ENCODE peak calls at places on chromosomes 6 and 20, in ten cellular contexts. One of them, this sample, is unnamed.

GRCh38 chr6:143536461-143536865 is 24.9 kb upstream of the FUCA2 start:
- DNase-seq in LoVo: peak; percentile 34
- DNase-seq in Karpas-422: no peak
- DNase-seq in cardiac muscle cell: peak; percentile 46
- DNase-seq in M059J: peak; percentile 65
- DNase-seq in activated T-cell treated with anti-CD3 and anti-CD28 coated beads, Interleukin-2, amount 50 U/mL, for 4 hours: peak; percentile 27
- DNase-seq in colonic mucosa: peak; percentile 65
- DNase-seq in right atrium auricular region: no peak
- DNase-seq in CD4-positive, alpha-beta T cell: peak; percentile 35
- DNase-seq in iris pigment epithelial cell: peak; percentile 32
- DNase-seq in this sample: peak; percentile 75

GRCh38 chr20:25277051-25277801 is 29.3 kb downstream of the PYGB start:
- DNase-seq in activated T-cell treated with anti-CD3 and anti-CD28 coated beads, Interleukin-2, amount 50 U/mL, for 4 hours: no peak
- DNase-seq in CD4-positive, alpha-beta T cell: no peak
- DNase-seq in M059J: no peak
- DNase-seq in iris pigment epithelial cell: no peak
- DNase-seq in right atrium auricular region: no peak
- DNase-seq in LoVo: no peak
- DNase-seq in colonic mucosa: no peak
- DNase-seq in cardiac muscle cell: no peak
- DNase-seq in Karpas-422: no peak
- DNase-seq in this sample: peak; percentile 2

GRCh38 chr6:33740794-33741193 is 5.9 kb downstream of the IP6K3 start:
- DNase-seq in LoVo: no peak
- DNase-seq in iris pigment epithelial cell: no peak
- DNase-seq in M059J: no peak
- DNase-seq in CD4-positive, alpha-beta T cell: no peak
- DNase-seq in right atrium auricular region: no peak
- DNase-seq in Karpas-422: no peak
- DNase-seq in colonic mucosa: no peak
- DNase-seq in activated T-cell treated with anti-CD3 and anti-CD28 coated beads, Interleukin-2, amount 50 U/mL, for 4 hours: no peak
- DNase-seq in cardiac muscle cell: no peak
- DNase-seq in this sample: no peak

GRCh38 chr6:128521302-128521632 is 868 bp upstream of the PTPRK start:
- DNase-seq in M059J: no peak
- DNase-seq in colonic mucosa: no peak
- DNase-seq in CD4-positive, alpha-beta T cell: no peak
- DNase-seq in LoVo: no peak
- DNase-seq in activated T-cell treated with anti-CD3 and anti-CD28 coated beads, Interleukin-2, amount 50 U/mL, for 4 hours: no peak
- DNase-seq in right atrium auricular region: no peak
- DNase-seq in iris pigment epithelial cell: peak; percentile 65
- DNase-seq in Karpas-422: no peak
- DNase-seq in cardiac muscle cell: peak; percentile 55
- DNase-seq in this sample: no peak

GRCh38 chr20:60065741-60066437 is 107.7 kb downstream of the CDH26 start:
- DNase-seq in LoVo: no peak
- DNase-seq in M059J: no peak
- DNase-seq in Karpas-422: no peak
- DNase-seq in CD4-positive, alpha-beta T cell: no peak
- DNase-seq in iris pigment epithelial cell: no peak
- DNase-seq in right atrium auricular region: no peak
- DNase-seq in activated T-cell treated with anti-CD3 and anti-CD28 coated beads, Interleukin-2, amount 50 U/mL, for 4 hours: no peak
- DNase-seq in cardiac muscle cell: no peak
- DNase-seq in colonic mucosa: no peak
- DNase-seq in this sample: no peak

GRCh38 chr6:162409986-162410715 is 317.4 kb downstream of the PRKN start:
- DNase-seq in cardiac muscle cell: no peak
- DNase-seq in activated T-cell treated with anti-CD3 and anti-CD28 coated beads, Interleukin-2, amount 50 U/mL, for 4 hours: no peak
- DNase-seq in iris pigment epithelial cell: no peak
- DNase-seq in right atrium auricular region: no peak
- DNase-seq in colonic mucosa: no peak
- DNase-seq in Karpas-422: no peak
- DNase-seq in M059J: no peak
- DNase-seq in CD4-positive, alpha-beta T cell: no peak
- DNase-seq in LoVo: no peak
- DNase-seq in this sample: no peak

GRCh38 chr6:1091905-1092304 is 220.0 kb upstream of the FOXQ1 start:
- DNase-seq in right atrium auricular region: no peak
- DNase-seq in LoVo: no peak
- DNase-seq in CD4-positive, alpha-beta T cell: no peak
- DNase-seq in M059J: no peak
- DNase-seq in Karpas-422: no peak
- DNase-seq in colonic mucosa: peak; percentile 27
- DNase-seq in iris pigment epithelial cell: no peak
- DNase-seq in cardiac muscle cell: no peak
- DNase-seq in activated T-cell treated with anti-CD3 and anti-CD28 coated beads, Interleukin-2, amount 50 U/mL, for 4 hours: no peak
- DNase-seq in this sample: no peak

GRCh38 chr20:50371878-50372769 is 138.1 kb upstream of the PTPN1 start:
- DNase-seq in CD4-positive, alpha-beta T cell: no peak
- DNase-seq in activated T-cell treated with anti-CD3 and anti-CD28 coated beads, Interleukin-2, amount 50 U/mL, for 4 hours: no peak
- DNase-seq in Karpas-422: no peak
- DNase-seq in colonic mucosa: no peak
- DNase-seq in right atrium auricular region: no peak
- DNase-seq in iris pigment epithelial cell: no peak
- DNase-seq in LoVo: peak; percentile 31
- DNase-seq in cardiac muscle cell: no peak
- DNase-seq in M059J: peak; percentile 43
- DNase-seq in this sample: no peak

GRCh38 chr6:108145639-108146038 is 20.2 kb upstream of the NR2E1 start:
- DNase-seq in Karpas-422: no peak
- DNase-seq in CD4-positive, alpha-beta T cell: no peak
- DNase-seq in cardiac muscle cell: no peak
- DNase-seq in M059J: no peak
- DNase-seq in activated T-cell treated with anti-CD3 and anti-CD28 coated beads, Interleukin-2, amount 50 U/mL, for 4 hours: no peak
- DNase-seq in LoVo: no peak
- DNase-seq in right atrium auricular region: no peak
- DNase-seq in iris pigment epithelial cell: no peak
- DNase-seq in colonic mucosa: no peak
- DNase-seq in this sample: no peak